ENCODE peak calls at places on chromosomes 2 and 18, in seven cellular contexts. A, L, J, Y, I, H and N are unnamed samples.

GRCh38 chr18:63963610-63964256 is 6.1 kb upstream of the SERPINB8 start:
- DNase-seq in A (no peak), L (peak), J (peak), Y (peak), I (peak), H (peak), N (peak)

GRCh38 chr2:12325806-12326205 is 390.9 kb upstream of the TRIB2 start:
- DNase-seq in A (no peak), L (no peak), J (peak), Y (peak), I (peak), H (no peak), N (no peak)

GRCh38 chr2:45712538-45712937 is 61.1 kb downstream of the PRKCE start:
- DNase-seq in A (no peak), L (no peak), J (no peak), Y (no peak), I (no peak), H (no peak), N (peak)

GRCh38 chr2:39567507-39567906 is 98.2 kb upstream of the TMEM178A start:
- DNase-seq in A (no peak), L (no peak), J (peak), Y (no peak), I (peak), H (no peak), N (no peak)

GRCh38 chr2:40168032-40168431 is 283.9 kb downstream of the SLC8A1 start:
- DNase-seq in A (no peak), L (no peak), J (peak), Y (peak), I (no peak), H (no peak), N (no peak)

GRCh38 chr2:227394403-227394802 is 6.7 kb upstream of the SCYGR1 start:
- DNase-seq in A (no peak), L (no peak), J (no peak), Y (no peak), I (no peak), H (no peak), N (no peak)

GRCh38 chr2:233367606-233368005 is 13.3 kb downstream of the DGKD start:
- DNase-seq in A (no peak), L (no peak), J (no peak), Y (no peak), I (no peak), H (no peak), N (no peak)

GRCh38 chr2:96895709-96896651 is 26.1 kb upstream of the SEMA4C start:
- DNase-seq in A (no peak), L (no peak), J (no peak), Y (no peak), I (no peak), H (peak), N (peak)

GRCh38 chr2:42457011-42457410 is 36.8 kb downstream of the KCNG3 start:
- DNase-seq in A (no peak), L (no peak), J (no peak), Y (no peak), I (no peak), H (no peak), N (no peak)

GRCh38 chr2:106523980-106524665 is 37.0 kb downstream of the CD8B2 start:
- DNase-seq in A (no peak), L (no peak), J (no peak), Y (no peak), I (no peak), H (no peak), N (no peak)

GRCh38 chr18:79429381-79429780 is 33.7 kb downstream of the NFATC1 start:
- DNase-seq in A (no peak), L (no peak), J (no peak), Y (no peak), I (no peak), H (no peak), N (no peak)

GRCh38 chr2:121910139-121910538 is 154.7 kb downstream of the TSN start:
- DNase-seq in A (no peak), L (no peak), J (peak), Y (peak), I (no peak), H (no peak), N (no peak)

GRCh38 chr2:81835318-81836000 is 1530.9 kb upstream of the LRRTM1 start:
- DNase-seq in A (no peak), L (no peak), J (peak), Y (peak), I (peak), H (no peak), N (no peak)

GRCh38 chr2:100819365-100820345 is at the start of gene NPAS2:
- DNase-seq in A (no peak), L (no peak), J (peak), Y (peak), I (peak), H (no peak), N (peak)

GRCh38 chr2:239647037-239647436 is 246.2 kb upstream of the HDAC4 start:
- DNase-seq in A (no peak), L (no peak), J (no peak), Y (no peak), I (no peak), H (no peak), N (no peak)

GRCh38 chr18:383135-383534 is 115.3 kb upstream of the THOC1 start:
- DNase-seq in A (no peak), L (no peak), J (no peak), Y (no peak), I (no peak), H (no peak), N (no peak)

GRCh38 chr2:241751776-241752175 is 17.3 kb downstream of the D2HGDH start:
- DNase-seq in A (no peak), L (no peak), J (no peak), Y (no peak), I (no peak), H (no peak), N (no peak)

GRCh38 chr2:240304746-240305161 is 130.7 kb upstream of the GPC1 start:
- DNase-seq in A (no peak), L (no peak), J (no peak), Y (no peak), I (no peak), H (no peak), N (no peak)

GRCh38 chr2:235856151-235856819 is 311.9 kb downstream of the GBX2 start:
- DNase-seq in A (no peak), L (no peak), J (no peak), Y (no peak), I (no peak), H (no peak), N (no peak)

GRCh38 chr2:240365971-240366471 is 69.4 kb upstream of the GPC1 start:
- DNase-seq in A (no peak), L (no peak), J (no peak), Y (no peak), I (no peak), H (no peak), N (no peak)

GRCh38 chr2:157898591-157898996 is 22.5 kb upstream of the ACVR1 start:
- DNase-seq in A (peak), L (no peak), J (peak), Y (peak), I (peak), H (no peak), N (no peak)

GRCh38 chr2:221997100-221997499 is 301.7 kb downstream of the PAX3 start:
- DNase-seq in A (no peak), L (no peak), J (peak), Y (no peak), I (peak), H (no peak), N (no peak)

GRCh38 chr2:2788076-2788475 is 457.0 kb upstream of the MYT1L start:
- DNase-seq in A (no peak), L (no peak), J (no peak), Y (no peak), I (no peak), H (no peak), N (no peak)

GRCh38 chr2:226664140-226664539 is 135.5 kb downstream of the IRS1 start:
- DNase-seq in A (no peak), L (no peak), J (no peak), Y (no peak), I (no peak), H (no peak), N (peak)

GRCh38 chr2:240456607-240457222 is 21.3 kb downstream of the GPC1 start:
- DNase-seq in A (no peak), L (no peak), J (no peak), Y (no peak), I (no peak), H (no peak), N (no peak)

GRCh38 chr18:63207825-63208224 is 111.7 kb downstream of the BCL2 start:
- DNase-seq in A (no peak), L (peak), J (no peak), Y (no peak), I (no peak), H (no peak), N (no peak)